ENCODE peak calls at places on chromosomes 3 and 15, in five cellular contexts. J, Z, B, G and Y are unnamed samples. For H3K4me1, the result is how much of the 10 kb centered on the place peaks cover.

GRCh38 chr3:52234516-52235447 is 4.2 kb downstream of the TWF2 start:
- DNase-seq in J (no peak), Z (no peak), B (no peak), G (no peak), Y (no peak)

GRCh38 chr3:99783009-99783573 is 34.6 kb upstream of the CMSS1 start:
- DNase-seq in J (no peak), Z (no peak), B (no peak), G (peak), Y (no peak)

GRCh38 chr15:82021992-82022391 is 23.8 kb downstream of the MEX3B start:
- DNase-seq in J (no peak), Z (no peak), B (no peak), G (peak), Y (peak)

GRCh38 chr3:194069421-194070219 is 66.3 kb upstream of the HES1 start:
- DNase-seq in J (no peak), Z (no peak), B (no peak), G (peak), Y (peak)

GRCh38 chr15:59274126-59274970 is 67.7 kb downstream of the LDHAL6B start:
- DNase-seq in J (no peak), Z (no peak), B (no peak), G (no peak), Y (peak)

GRCh38 chr3:157102098-157102497 is 57.8 kb downstream of the CCNL1 start:
- DNase-seq in J (no peak), Z (no peak), B (no peak), G (no peak), Y (no peak)

GRCh38 chr3:190122198-190122771 is 1.6 kb upstream of the P3H2 start:
- DNase-seq in J (no peak), Z (no peak), B (no peak), G (peak), Y (peak)

GRCh38 chr15:101625169-101625568 is 27.0 kb downstream of the TM2D3 start:
- DNase-seq in J (no peak), Z (no peak), B (no peak), G (no peak), Y (no peak)

GRCh38 chr3:158539414-158540014 is 31.5 kb upstream of the MLF1 start:
- DNase-seq in J (no peak), Z (peak), B (peak), G (peak), Y (peak)

GRCh38 chr3:14375192-14375591 is 27.2 kb upstream of the SLC6A6 start:
- DNase-seq in J (no peak), Z (no peak), B (no peak), G (peak), Y (no peak)

GRCh38 chr3:15038306-15038705 is 26.8 kb downstream of the MRPS25 start:
- DNase-seq in J (no peak), Z (no peak), B (no peak), G (no peak), Y (no peak)

DNA sequence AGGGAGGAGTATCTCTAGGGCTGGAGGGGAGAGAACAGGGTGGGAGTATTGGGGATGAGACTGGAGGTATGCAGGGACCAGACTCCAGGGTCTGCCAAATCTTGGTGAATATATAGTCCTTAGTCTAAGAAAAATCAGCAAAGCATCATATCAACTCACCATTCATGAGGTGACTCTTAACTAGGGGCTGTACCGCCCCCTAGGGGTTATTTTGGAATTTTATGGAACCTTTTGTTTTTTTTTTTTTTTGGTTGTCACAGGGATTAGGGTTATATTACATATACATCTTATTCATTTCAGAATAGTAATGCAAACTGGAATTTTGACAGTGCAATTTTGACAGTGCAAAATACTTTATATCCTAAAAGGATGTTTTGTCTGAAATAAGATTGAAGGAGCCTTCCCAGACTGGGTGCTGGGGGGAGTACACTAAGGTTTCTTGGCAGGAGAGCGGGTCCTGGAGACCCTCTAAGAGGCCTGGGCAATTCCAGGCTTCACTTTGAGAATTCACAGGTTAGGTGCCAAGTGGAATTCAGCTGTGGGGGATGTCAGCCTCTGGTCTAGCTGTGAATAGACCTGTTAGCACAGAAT is 7.5 kb downstream of the CMTM7 start:
- DNase-seq in J (peak), Z (peak), B (no peak), G (peak), Y (no peak)
- H3K4me1 ChIP-seq in J (under half), Z (under half), B (under half), G (under half), Y (under half)

DNA sequence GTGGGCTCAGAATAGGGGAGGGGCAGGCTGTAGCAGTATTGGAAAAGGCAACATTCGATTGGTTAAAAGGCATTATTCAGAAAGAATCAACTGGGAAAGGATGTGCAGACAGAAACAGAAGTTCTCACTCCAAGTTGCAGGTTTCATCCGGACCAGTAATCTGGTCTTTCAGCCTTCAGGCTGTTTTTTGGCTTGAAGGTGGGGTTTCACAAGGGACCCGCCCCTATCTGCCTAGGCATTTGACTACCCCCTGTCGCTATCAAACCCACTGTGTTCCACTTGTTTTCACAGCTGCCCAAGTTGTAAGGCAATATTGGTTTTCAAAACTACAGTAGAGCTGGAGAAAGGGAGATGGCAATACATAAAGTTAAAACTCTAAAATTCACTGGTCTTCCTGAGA is 96.9 kb downstream of the VPS8 start:
- DNase-seq in J (no peak), Z (no peak), B (no peak), G (peak), Y (no peak)
- H3K4me1 ChIP-seq in J (under half), Z (under half), B (under half), G (under half), Y (under half)

GRCh38 chr3:12957824-12958792 is 115.1 kb downstream of the IQSEC1 start:
- DNase-seq in J (no peak), Z (no peak), B (no peak), G (no peak), Y (no peak)
- H3K4me1 ChIP-seq in J (half or more), Z (under half), B (under half), G (under half), Y (under half)

DNA sequence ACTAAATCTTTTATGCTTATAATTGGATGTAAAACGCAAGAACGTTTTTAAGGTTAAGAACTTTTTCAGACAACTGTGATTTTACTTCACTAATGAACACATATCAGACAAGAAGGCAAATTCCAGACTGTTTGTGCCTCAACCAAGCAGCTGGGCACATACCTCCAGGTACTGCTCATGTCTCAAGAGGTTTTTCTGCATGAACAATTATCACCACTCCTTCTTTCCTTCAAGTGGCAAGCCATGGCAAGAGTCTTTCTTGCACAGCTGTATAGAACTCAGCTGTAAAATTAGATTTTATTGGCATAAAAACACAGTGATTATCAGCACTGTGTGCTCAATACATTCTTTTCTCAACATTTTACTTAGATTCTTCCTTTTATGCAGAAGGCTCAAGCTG is 64.3 kb downstream of the FNDC3B start:
- DNase-seq in J (no peak), Z (no peak), B (no peak), G (peak), Y (peak)
- H3K4me1 ChIP-seq in J (half or more), Z (under half), B (under half), G (under half), Y (under half)

DNA sequence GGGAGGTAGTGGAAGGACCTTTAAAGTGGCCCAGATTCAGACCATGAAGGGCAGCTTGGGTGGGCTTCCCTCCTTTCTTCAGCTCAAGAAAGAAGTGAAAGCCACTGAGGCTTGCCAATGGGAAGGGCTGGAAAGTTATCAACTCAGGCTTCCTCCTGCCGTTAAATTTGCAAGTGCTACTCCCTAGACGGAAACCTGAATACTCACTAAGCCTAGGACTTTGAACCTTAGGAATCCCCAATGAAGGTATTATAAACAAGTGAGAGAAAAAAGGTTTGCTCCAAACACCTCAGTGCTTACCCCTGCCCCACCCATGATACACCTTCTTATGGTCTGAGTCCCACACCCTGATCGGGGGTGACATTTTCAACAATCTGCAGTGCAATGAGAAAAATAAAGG is 396.4 kb downstream of the SHQ1 start:
- DNase-seq in J (no peak), Z (no peak), B (no peak), G (no peak), Y (no peak)
- H3K4me1 ChIP-seq in J (under half), Z (under half), B (under half), G (under half), Y (under half)

DNA sequence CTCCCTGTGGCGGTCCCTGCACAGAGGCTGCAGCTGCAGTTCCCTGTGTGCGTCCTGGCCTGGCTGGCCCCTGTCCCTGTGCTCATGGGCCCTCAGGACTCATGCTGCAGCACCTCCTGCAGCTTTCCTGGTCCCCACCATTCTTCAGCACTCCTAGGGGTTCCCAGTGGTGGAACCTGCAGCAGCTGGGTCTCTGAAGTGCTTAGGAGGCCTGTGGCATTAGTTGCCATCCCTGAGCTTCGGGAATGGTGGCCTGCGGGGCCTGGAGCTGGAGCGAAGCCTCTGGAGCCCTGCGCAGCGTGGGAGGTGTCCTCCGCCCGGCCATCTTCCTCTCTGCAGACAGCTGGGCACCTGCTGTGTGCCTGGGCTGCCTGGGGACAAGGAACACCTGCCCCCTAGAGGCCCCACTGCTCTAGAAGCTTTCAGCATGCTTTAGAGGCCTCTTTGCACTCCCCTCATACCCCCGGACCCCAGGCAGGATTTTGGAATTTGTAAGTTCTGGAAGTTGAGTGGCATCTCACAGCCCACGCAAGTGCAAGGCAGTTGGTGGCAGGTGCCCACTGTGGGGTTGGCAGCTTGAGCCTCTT is 13.1 kb downstream of the PLXNA1 start:
- DNase-seq in J (no peak), Z (no peak), B (no peak), G (no peak), Y (no peak)
- H3K4me1 ChIP-seq in J (under half), Z (under half), B (under half), G (under half), Y (under half)

GRCh38 chr3:105823149-105823866 is 45.5 kb downstream of the CBLB start:
- DNase-seq in J (no peak), Z (no peak), B (peak), G (peak), Y (peak)
- H3K4me1 ChIP-seq in J (under half), Z (under half), B (under half), G (under half), Y (under half)

GRCh38 chr15:90828111-90828510 is 40.3 kb upstream of the FURIN start:
- DNase-seq in J (no peak), Z (no peak), B (no peak), G (no peak), Y (no peak)
- H3K4me1 ChIP-seq in J (under half), Z (under half), B (under half), G (under half), Y (under half)

GRCh38 chr15:88179562-88179961 is 77.0 kb downstream of the NTRK3 start:
- DNase-seq in J (no peak), Z (no peak), B (no peak), G (no peak), Y (no peak)
- H3K4me1 ChIP-seq in J (under half), Z (under half), B (under half), G (under half), Y (under half)